ENCODE peak calls at places on chromosomes 11 and 22, in five cellular contexts. One of them, this sample, is unnamed.

GRCh38 chr22:33126881-33127280 is 68.7 kb upstream of the SYN3 start:
- DNase-seq in transverse colon: no peak
- DNase-seq in endothelial cell of umbilical vein: no peak
- DNase-seq in lower leg skin: no peak
- DNase-seq in body of pancreas: no peak
- DNase-seq in this sample: no peak

GRCh38 chr22:50443202-50443601 is 31.6 kb downstream of the SBF1 start:
- DNase-seq in lower leg skin: no peak
- DNase-seq in endothelial cell of umbilical vein: no peak
- DNase-seq in transverse colon: no peak
- DNase-seq in body of pancreas: no peak
- DNase-seq in this sample: peak

GRCh38 chr11:66617148-66617814 is 851 bp downstream of the RBM14 start:
- DNase-seq in lower leg skin: peak
- DNase-seq in endothelial cell of umbilical vein: no peak
- DNase-seq in transverse colon: no peak
- DNase-seq in body of pancreas: peak
- DNase-seq in this sample: no peak

GRCh38 chr11:113873241-113873626 is 2.1 kb downstream of the USP28 start:
- DNase-seq in lower leg skin: peak
- DNase-seq in transverse colon: no peak
- DNase-seq in body of pancreas: no peak
- DNase-seq in endothelial cell of umbilical vein: peak
- DNase-seq in this sample: no peak

GRCh38 chr11:115535781-115536180 is 31.6 kb upstream of the CADM1 start:
- DNase-seq in body of pancreas: no peak
- DNase-seq in transverse colon: no peak
- DNase-seq in lower leg skin: no peak
- DNase-seq in endothelial cell of umbilical vein: no peak
- DNase-seq in this sample: no peak

GRCh38 chr22:42841444-42841843 is 15.6 kb downstream of the ARFGAP3 start:
- DNase-seq in body of pancreas: no peak
- DNase-seq in lower leg skin: no peak
- DNase-seq in endothelial cell of umbilical vein: no peak
- DNase-seq in transverse colon: no peak
- DNase-seq in this sample: no peak

GRCh38 chr22:47332246-47332980 is 570.0 kb downstream of the TBC1D22A start:
- DNase-seq in endothelial cell of umbilical vein: no peak
- DNase-seq in body of pancreas: no peak
- DNase-seq in lower leg skin: peak
- DNase-seq in transverse colon: no peak
- DNase-seq in this sample: no peak

GRCh38 chr22:20653012-20653794 is 120.7 kb upstream of the SERPIND1 start:
- DNase-seq in transverse colon: no peak
- DNase-seq in body of pancreas: no peak
- DNase-seq in endothelial cell of umbilical vein: no peak
- DNase-seq in lower leg skin: peak
- DNase-seq in this sample: no peak

GRCh38 chr22:47372111-47372581 is 609.7 kb downstream of the TBC1D22A start:
- DNase-seq in body of pancreas: no peak
- DNase-seq in lower leg skin: peak
- DNase-seq in endothelial cell of umbilical vein: no peak
- DNase-seq in transverse colon: no peak
- DNase-seq in this sample: peak

GRCh38 chr11:115871161-115871750 is 367.0 kb upstream of the CADM1 start:
- DNase-seq in body of pancreas: no peak
- DNase-seq in lower leg skin: no peak
- DNase-seq in endothelial cell of umbilical vein: no peak
- DNase-seq in transverse colon: no peak
- DNase-seq in this sample: no peak

GRCh38 chr11:68049509-68050370 is 10.9 kb downstream of the TCIRG1 start:
- DNase-seq in lower leg skin: no peak
- DNase-seq in endothelial cell of umbilical vein: no peak
- DNase-seq in body of pancreas: peak
- DNase-seq in transverse colon: no peak
- DNase-seq in this sample: no peak

GRCh38 chr22:41822289-41823057 is 10.4 kb upstream of the SREBF2 start:
- DNase-seq in transverse colon: no peak
- DNase-seq in lower leg skin: no peak
- DNase-seq in endothelial cell of umbilical vein: peak
- DNase-seq in body of pancreas: peak
- DNase-seq in this sample: no peak

GRCh38 chr22:45636668-45637067 is 35.0 kb upstream of the ATXN10 start:
- DNase-seq in endothelial cell of umbilical vein: no peak
- DNase-seq in lower leg skin: no peak
- DNase-seq in body of pancreas: no peak
- DNase-seq in transverse colon: no peak
- DNase-seq in this sample: no peak

GRCh38 chr11:1335811-1336761 is 26.7 kb upstream of the TOLLIP start:
- DNase-seq in transverse colon: peak
- DNase-seq in endothelial cell of umbilical vein: no peak
- DNase-seq in body of pancreas: peak
- DNase-seq in lower leg skin: peak
- DNase-seq in this sample: peak
- TF ChIP-seq POLR2A in transverse colon: no peak
- TF ChIP-seq POLR2A in endothelial cell of umbilical vein: no peak
- TF ChIP-seq POLR2A in body of pancreas: no peak
- TF ChIP-seq POLR2A in lower leg skin: no peak
- TF ChIP-seq POLR2A in this sample: peak

DNA sequence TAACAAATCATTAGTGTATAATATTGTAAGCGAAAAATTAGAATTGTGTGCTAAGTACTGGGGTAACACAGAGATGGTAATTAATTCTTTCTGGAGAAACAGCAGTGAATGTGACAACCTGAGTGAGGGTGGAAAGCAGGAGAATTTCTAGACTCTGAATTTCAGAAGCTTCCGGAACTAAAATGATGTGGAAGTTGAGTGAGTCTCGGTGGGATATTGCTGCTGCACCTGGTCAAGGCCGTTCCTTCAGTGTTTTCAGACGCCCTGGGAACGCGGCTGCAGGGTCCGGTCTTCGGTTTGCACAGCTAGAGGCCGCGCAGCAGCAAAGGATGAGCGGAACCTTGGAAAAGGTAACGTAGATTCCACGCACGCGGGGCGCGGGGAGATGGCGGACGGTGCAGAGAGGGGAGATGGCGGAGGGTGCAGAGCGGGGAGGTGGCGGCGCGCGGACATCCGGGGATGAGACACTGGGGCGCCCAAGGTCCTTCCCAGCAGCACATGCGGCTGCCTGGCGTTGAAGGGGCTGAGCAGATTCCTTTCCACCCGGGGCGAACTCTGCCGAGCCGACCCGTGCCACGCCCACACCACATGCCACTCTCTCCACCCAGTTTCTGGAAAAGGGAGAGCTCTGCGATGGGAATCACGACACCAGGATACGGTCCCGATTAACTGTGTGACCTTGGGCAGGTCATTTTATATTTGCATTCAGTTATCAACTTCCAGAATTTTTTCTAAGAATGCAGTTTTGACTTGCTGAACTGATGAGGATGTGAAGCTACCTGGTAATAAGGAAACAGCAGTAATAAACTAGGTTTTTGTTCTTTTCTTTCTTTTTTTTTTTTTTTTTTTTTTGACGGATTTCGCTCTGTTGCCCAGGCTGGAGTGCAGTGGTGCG is at the start of gene MRPL48:
- DNase-seq in endothelial cell of umbilical vein: peak
- DNase-seq in body of pancreas: peak
- DNase-seq in lower leg skin: peak
- DNase-seq in transverse colon: peak
- DNase-seq in this sample: peak
- TF ChIP-seq POLR2A in endothelial cell of umbilical vein: peak
- TF ChIP-seq POLR2A in body of pancreas: peak
- TF ChIP-seq POLR2A in lower leg skin: no peak
- TF ChIP-seq POLR2A in transverse colon: peak
- TF ChIP-seq POLR2A in this sample: peak

GRCh38 chr11:133746663-133747306 is 98.5 kb downstream of the SPATA19 start:
- DNase-seq in lower leg skin: no peak
- DNase-seq in body of pancreas: no peak
- DNase-seq in endothelial cell of umbilical vein: no peak
- DNase-seq in transverse colon: no peak
- DNase-seq in this sample: no peak

GRCh38 chr11:133740928-133741327 is 104.4 kb downstream of the SPATA19 start:
- DNase-seq in body of pancreas: no peak
- DNase-seq in transverse colon: no peak
- DNase-seq in lower leg skin: no peak
- DNase-seq in endothelial cell of umbilical vein: no peak
- DNase-seq in this sample: no peak

GRCh38 chr11:133745791-133746190 is 99.5 kb downstream of the SPATA19 start:
- DNase-seq in body of pancreas: no peak
- DNase-seq in lower leg skin: no peak
- DNase-seq in endothelial cell of umbilical vein: no peak
- DNase-seq in transverse colon: no peak
- DNase-seq in this sample: no peak

GRCh38 chr11:133738624-133739023 is 106.7 kb downstream of the SPATA19 start:
- DNase-seq in transverse colon: no peak
- DNase-seq in endothelial cell of umbilical vein: no peak
- DNase-seq in lower leg skin: no peak
- DNase-seq in body of pancreas: no peak
- DNase-seq in this sample: no peak

GRCh38 chr11:133742388-133742787 is 102.9 kb downstream of the SPATA19 start:
- DNase-seq in lower leg skin: no peak
- DNase-seq in transverse colon: no peak
- DNase-seq in body of pancreas: no peak
- DNase-seq in endothelial cell of umbilical vein: no peak
- DNase-seq in this sample: no peak
- TF ChIP-seq POLR2A in lower leg skin: no peak
- TF ChIP-seq POLR2A in transverse colon: no peak
- TF ChIP-seq POLR2A in body of pancreas: no peak
- TF ChIP-seq POLR2A in endothelial cell of umbilical vein: no peak
- TF ChIP-seq POLR2A in this sample: no peak

GRCh38 chr11:132307309-132308020 is 937.0 kb downstream of the NTM start:
- DNase-seq in lower leg skin: no peak
- DNase-seq in body of pancreas: no peak
- DNase-seq in transverse colon: no peak
- DNase-seq in endothelial cell of umbilical vein: no peak
- DNase-seq in this sample: no peak
- TF ChIP-seq POLR2A in lower leg skin: no peak
- TF ChIP-seq POLR2A in body of pancreas: no peak
- TF ChIP-seq POLR2A in transverse colon: no peak
- TF ChIP-seq POLR2A in endothelial cell of umbilical vein: no peak
- TF ChIP-seq POLR2A in this sample: no peak

GRCh38 chr11:35033011-35033410 is 106.0 kb upstream of the CD44 start:
- DNase-seq in transverse colon: no peak
- DNase-seq in lower leg skin: no peak
- DNase-seq in body of pancreas: no peak
- DNase-seq in endothelial cell of umbilical vein: no peak
- DNase-seq in this sample: no peak

GRCh38 chr11:35031869-35032268 is 107.1 kb upstream of the CD44 start:
- DNase-seq in endothelial cell of umbilical vein: peak
- DNase-seq in body of pancreas: no peak
- DNase-seq in lower leg skin: no peak
- DNase-seq in transverse colon: no peak
- DNase-seq in this sample: no peak

GRCh38 chr11:35034401-35034800 is 104.6 kb upstream of the CD44 start:
- DNase-seq in endothelial cell of umbilical vein: no peak
- DNase-seq in body of pancreas: no peak
- DNase-seq in lower leg skin: no peak
- DNase-seq in transverse colon: no peak
- DNase-seq in this sample: no peak

GRCh38 chr11:35029979-35030378 is 109.0 kb upstream of the CD44 start:
- DNase-seq in endothelial cell of umbilical vein: no peak
- DNase-seq in body of pancreas: no peak
- DNase-seq in lower leg skin: no peak
- DNase-seq in transverse colon: no peak
- DNase-seq in this sample: no peak

GRCh38 chr11:35030716-35031213 is 108.2 kb upstream of the CD44 start:
- DNase-seq in lower leg skin: peak
- DNase-seq in transverse colon: peak
- DNase-seq in body of pancreas: peak
- DNase-seq in endothelial cell of umbilical vein: peak
- DNase-seq in this sample: no peak
- TF ChIP-seq POLR2A in lower leg skin: no peak
- TF ChIP-seq POLR2A in transverse colon: no peak
- TF ChIP-seq POLR2A in body of pancreas: no peak
- TF ChIP-seq POLR2A in endothelial cell of umbilical vein: no peak
- TF ChIP-seq POLR2A in this sample: no peak

This sample was measured in ovary.